ENCODE peak calls at places on chromosomes 6 and 20, in six cellular contexts. One of them, this sample, is unnamed.

GRCh38 chr20:38651154-38651553 is 49.5 kb downstream of the ARHGAP40 start:
- DNase-seq in ascending aorta: no peak
- DNase-seq in prostate gland: no peak
- DNase-seq in IMR-90: no peak
- DNase-seq in transverse colon: no peak
- DNase-seq in psoas muscle: no peak
- DNase-seq in this sample: no peak

GRCh38 chr6:160082627-160083026 is 39.0 kb upstream of the SLC22A1 start:
- DNase-seq in psoas muscle: no peak
- DNase-seq in IMR-90: no peak
- DNase-seq in ascending aorta: no peak
- DNase-seq in prostate gland: no peak
- DNase-seq in transverse colon: no peak
- DNase-seq in this sample: no peak

GRCh38 chr20:25177890-25178321 is 17.6 kb upstream of the ENTPD6 start:
- DNase-seq in psoas muscle: no peak
- DNase-seq in IMR-90: no peak
- DNase-seq in ascending aorta: no peak
- DNase-seq in transverse colon: no peak
- DNase-seq in prostate gland: peak; percentile 81
- DNase-seq in this sample: no peak

GRCh38 chr6:6665505-6665904 is 77.0 kb downstream of the LY86 start:
- DNase-seq in IMR-90: no peak
- DNase-seq in prostate gland: no peak
- DNase-seq in transverse colon: no peak
- DNase-seq in ascending aorta: no peak
- DNase-seq in psoas muscle: no peak
- DNase-seq in this sample: no peak

GRCh38 chr6:44976677-44977405 is 351.3 kb upstream of the RUNX2 start:
- DNase-seq in ascending aorta: no peak
- DNase-seq in transverse colon: no peak
- DNase-seq in IMR-90: peak; percentile 12
- DNase-seq in prostate gland: no peak
- DNase-seq in psoas muscle: no peak
- DNase-seq in this sample: no peak

GRCh38 chr6:66814156-66814555 is 1107.1 kb upstream of the EYS start:
- DNase-seq in psoas muscle: no peak
- DNase-seq in ascending aorta: no peak
- DNase-seq in IMR-90: no peak
- DNase-seq in transverse colon: no peak
- DNase-seq in prostate gland: no peak
- DNase-seq in this sample: no peak

GRCh38 chr20:50590348-50590664 is 80.1 kb downstream of the PTPN1 start:
- DNase-seq in IMR-90: no peak
- DNase-seq in ascending aorta: no peak
- DNase-seq in prostate gland: no peak
- DNase-seq in transverse colon: no peak
- DNase-seq in psoas muscle: no peak
- DNase-seq in this sample: no peak

GRCh38 chr6:1227935-1228753 is 83.8 kb upstream of the FOXQ1 start:
- DNase-seq in IMR-90: no peak
- DNase-seq in transverse colon: peak; percentile 27
- DNase-seq in prostate gland: no peak
- DNase-seq in ascending aorta: no peak
- DNase-seq in psoas muscle: no peak
- DNase-seq in this sample: no peak

GRCh38 chr6:42417641-42418112 is 34.0 kb downstream of the TRERF1 start:
- DNase-seq in psoas muscle: no peak
- DNase-seq in transverse colon: no peak
- DNase-seq in prostate gland: no peak
- DNase-seq in ascending aorta: no peak
- DNase-seq in IMR-90: no peak
- DNase-seq in this sample: peak; percentile 66

GRCh38 chr6:68427630-68428029 is 207.5 kb upstream of the ADGRB3 start:
- DNase-seq in psoas muscle: no peak
- DNase-seq in transverse colon: no peak
- DNase-seq in ascending aorta: no peak
- DNase-seq in IMR-90: peak; percentile 0
- DNase-seq in prostate gland: no peak
- DNase-seq in this sample: no peak

GRCh38 chr6:154143753-154144152 is 104.7 kb downstream of the OPRM1 start:
- DNase-seq in IMR-90: no peak
- DNase-seq in transverse colon: no peak
- DNase-seq in ascending aorta: no peak
- DNase-seq in prostate gland: no peak
- DNase-seq in psoas muscle: no peak
- DNase-seq in this sample: no peak

GRCh38 chr6:38180586-38180985 is 361.1 kb downstream of the ZFAND3 start:
- DNase-seq in ascending aorta: no peak
- DNase-seq in IMR-90: no peak
- DNase-seq in psoas muscle: no peak
- DNase-seq in transverse colon: no peak
- DNase-seq in prostate gland: no peak
- DNase-seq in this sample: no peak

GRCh38 chr6:6832439-6832838 is 243.9 kb downstream of the LY86 start:
- DNase-seq in ascending aorta: no peak
- DNase-seq in IMR-90: no peak
- DNase-seq in transverse colon: no peak
- DNase-seq in prostate gland: no peak
- DNase-seq in psoas muscle: no peak
- DNase-seq in this sample: no peak

GRCh38 chr6:32298632-32299336 is 72.9 kb downstream of the TSBP1 start:
- DNase-seq in transverse colon: no peak
- DNase-seq in prostate gland: no peak
- DNase-seq in ascending aorta: no peak
- DNase-seq in psoas muscle: no peak
- DNase-seq in IMR-90: peak; percentile 54
- DNase-seq in this sample: no peak

GRCh38 chr6:90209527-90209926 is 87.1 kb downstream of the BACH2 start:
- DNase-seq in prostate gland: no peak
- DNase-seq in transverse colon: no peak
- DNase-seq in ascending aorta: no peak
- DNase-seq in IMR-90: no peak
- DNase-seq in psoas muscle: no peak
- DNase-seq in this sample: no peak

GRCh38 chr6:140385686-140386085 is 1011.2 kb upstream of the CITED2 start:
- DNase-seq in ascending aorta: no peak
- DNase-seq in psoas muscle: no peak
- DNase-seq in prostate gland: no peak
- DNase-seq in IMR-90: peak; percentile 14
- DNase-seq in transverse colon: no peak
- DNase-seq in this sample: no peak

GRCh38 chr6:154661751-154662150 is 71.5 kb upstream of the SCAF8 start:
- DNase-seq in psoas muscle: no peak
- DNase-seq in prostate gland: no peak
- DNase-seq in IMR-90: no peak
- DNase-seq in ascending aorta: no peak
- DNase-seq in transverse colon: no peak
- DNase-seq in this sample: no peak

GRCh38 chr6:122308074-122308473 is 91.4 kb upstream of the HSF2 start:
- DNase-seq in ascending aorta: no peak
- DNase-seq in IMR-90: no peak
- DNase-seq in psoas muscle: no peak
- DNase-seq in prostate gland: no peak
- DNase-seq in transverse colon: no peak
- DNase-seq in this sample: peak; percentile 28

GRCh38 chr6:90202156-90202555 is 94.5 kb downstream of the BACH2 start:
- DNase-seq in ascending aorta: no peak
- DNase-seq in IMR-90: no peak
- DNase-seq in transverse colon: no peak
- DNase-seq in psoas muscle: no peak
- DNase-seq in prostate gland: no peak
- DNase-seq in this sample: no peak

GRCh38 chr6:39173276-39173675 is 56.0 kb downstream of the KCNK5 start:
- DNase-seq in psoas muscle: no peak
- DNase-seq in transverse colon: no peak
- DNase-seq in IMR-90: no peak
- DNase-seq in prostate gland: no peak
- DNase-seq in ascending aorta: no peak
- DNase-seq in this sample: no peak

GRCh38 chr6:133889557-133890301 is 816 bp downstream of the TCF21 start:
- DNase-seq in prostate gland: no peak
- DNase-seq in ascending aorta: no peak
- DNase-seq in transverse colon: no peak
- DNase-seq in IMR-90: peak; percentile 73
- DNase-seq in psoas muscle: no peak
- DNase-seq in this sample: no peak

GRCh38 chr6:133893324-133893692 is 4.4 kb downstream of the TCF21 start:
- DNase-seq in psoas muscle: no peak
- DNase-seq in transverse colon: no peak
- DNase-seq in prostate gland: no peak
- DNase-seq in ascending aorta: no peak
- DNase-seq in IMR-90: no peak
- DNase-seq in this sample: no peak

GRCh38 chr6:133892444-133893323 is 3.8 kb downstream of the TCF21 start:
- DNase-seq in psoas muscle: no peak
- DNase-seq in transverse colon: no peak
- DNase-seq in ascending aorta: no peak
- DNase-seq in prostate gland: no peak
- DNase-seq in IMR-90: peak; percentile 65
- DNase-seq in this sample: no peak

GRCh38 chr6:133890941-133891813 is 2.3 kb downstream of the TCF21 start:
- DNase-seq in transverse colon: peak; percentile 13
- DNase-seq in ascending aorta: no peak
- DNase-seq in psoas muscle: no peak
- DNase-seq in prostate gland: no peak
- DNase-seq in IMR-90: peak; percentile 39
- DNase-seq in this sample: peak; percentile 72

GRCh38 chr6:133891814-133892443 is 3.0 kb downstream of the TCF21 start:
- DNase-seq in prostate gland: no peak
- DNase-seq in ascending aorta: no peak
- DNase-seq in IMR-90: no peak
- DNase-seq in transverse colon: no peak
- DNase-seq in psoas muscle: no peak
- DNase-seq in this sample: no peak
- H3K27ac ChIP-seq in prostate gland: peak overlapping the region; percentile 83
- H3K27ac ChIP-seq in ascending aorta: no peak overlapping the region
- H3K27ac ChIP-seq in IMR-90: peak overlapping the region; percentile 97
- H3K27ac ChIP-seq in transverse colon: peak overlapping the region; percentile 82
- H3K27ac ChIP-seq in psoas muscle: no peak overlapping the region
- H3K27ac ChIP-seq in this sample: peak overlapping the region; percentile 72

GRCh38 chr20:44172572-44172950 is 14.4 kb downstream of the JPH2 start:
- DNase-seq in ascending aorta: peak; percentile 8
- DNase-seq in psoas muscle: no peak
- DNase-seq in transverse colon: no peak
- DNase-seq in IMR-90: no peak
- DNase-seq in prostate gland: no peak
- DNase-seq in this sample: no peak

GRCh38 chr20:44173846-44174245 is 13.1 kb downstream of the JPH2 start:
- DNase-seq in ascending aorta: no peak
- DNase-seq in psoas muscle: no peak
- DNase-seq in transverse colon: no peak
- DNase-seq in prostate gland: no peak
- DNase-seq in IMR-90: no peak
- DNase-seq in this sample: no peak

GRCh38 chr20:44171775-44172571 is 15.0 kb downstream of the JPH2 start:
- DNase-seq in psoas muscle: no peak
- DNase-seq in ascending aorta: peak; percentile 30
- DNase-seq in prostate gland: no peak
- DNase-seq in IMR-90: no peak
- DNase-seq in transverse colon: no peak
- DNase-seq in this sample: no peak

GRCh38 chr20:44173116-44173515 is 13.9 kb downstream of the JPH2 start:
- DNase-seq in ascending aorta: peak; percentile 9
- DNase-seq in prostate gland: no peak
- DNase-seq in psoas muscle: no peak
- DNase-seq in IMR-90: no peak
- DNase-seq in transverse colon: no peak
- DNase-seq in this sample: no peak

GRCh38 chr20:44170796-44171410 is 16.1 kb downstream of the JPH2 start:
- DNase-seq in prostate gland: no peak
- DNase-seq in ascending aorta: no peak
- DNase-seq in transverse colon: no peak
- DNase-seq in psoas muscle: no peak
- DNase-seq in IMR-90: no peak
- DNase-seq in this sample: no peak
- H3K4me1 ChIP-seq in prostate gland: no peaks in the 10 kb centered on the region
- H3K4me1 ChIP-seq in ascending aorta: peaks cover 53% of the 10 kb centered on the region
- H3K4me1 ChIP-seq in transverse colon: no peaks in the 10 kb centered on the region
- H3K4me1 ChIP-seq in psoas muscle: peaks cover 79% of the 10 kb centered on the region
- H3K4me1 ChIP-seq in IMR-90: peaks cover 3% of the 10 kb centered on the region
- H3K4me1 ChIP-seq in this sample: no peaks in the 10 kb centered on the region

GRCh38 chr6:78132681-78133410 is 480.0 kb downstream of the MEI4 start:
- DNase-seq in transverse colon: no peak
- DNase-seq in ascending aorta: no peak
- DNase-seq in prostate gland: no peak
- DNase-seq in IMR-90: no peak
- DNase-seq in psoas muscle: no peak
- DNase-seq in this sample: no peak
- H3K27ac ChIP-seq in transverse colon: no peak overlapping the region
- H3K27ac ChIP-seq in ascending aorta: no peak overlapping the region
- H3K27ac ChIP-seq in prostate gland: no peak overlapping the region
- H3K27ac ChIP-seq in IMR-90: no peak overlapping the region
- H3K27ac ChIP-seq in psoas muscle: no peak overlapping the region
- H3K27ac ChIP-seq in this sample: no peak overlapping the region

DNA sequence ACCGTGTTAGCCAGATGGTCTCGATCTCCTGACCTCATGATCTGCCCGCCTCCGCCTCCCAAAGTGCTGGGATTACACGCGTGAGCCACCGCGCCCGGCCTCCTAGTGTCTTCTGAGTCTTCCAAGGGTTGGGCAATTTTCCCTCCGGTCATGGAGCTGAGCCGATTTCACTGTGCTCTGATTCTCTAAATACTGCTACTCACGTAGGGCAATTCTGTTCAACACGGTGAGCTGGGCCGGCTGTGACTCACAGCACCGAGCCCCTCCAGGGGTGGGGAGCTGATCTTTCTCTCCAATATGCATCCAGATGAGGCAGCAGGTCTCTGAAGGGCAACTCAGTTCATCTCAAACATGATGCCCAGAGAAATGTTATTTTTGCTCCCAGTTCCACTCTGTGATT is 71.6 kb upstream of the CD93 start:
- DNase-seq in transverse colon: no peak
- DNase-seq in ascending aorta: peak; percentile 62
- DNase-seq in prostate gland: no peak
- DNase-seq in IMR-90: no peak
- DNase-seq in psoas muscle: no peak
- DNase-seq in this sample: no peak
- H3K4me1 ChIP-seq in transverse colon: peaks cover 16% of the 10 kb centered on the region
- H3K4me1 ChIP-seq in ascending aorta: peaks cover 77% of the 10 kb centered on the region
- H3K4me1 ChIP-seq in prostate gland: no peaks in the 10 kb centered on the region
- H3K4me1 ChIP-seq in IMR-90: peaks cover 17% of the 10 kb centered on the region
- H3K4me1 ChIP-seq in psoas muscle: peaks cover 68% of the 10 kb centered on the region
- H3K4me1 ChIP-seq in this sample: peaks cover 33% of the 10 kb centered on the region